ENCODE peak calls at places on chromosome 10, in eight cellular contexts. Z, O, U, T, V, G, B and F are unnamed samples.

GRCh38 chr10:126315471-126316177 is 72.7 kb downstream of the ADAM12 start:
- DNase-seq in G (no peak), O (no peak), V (no peak), B (no peak), U (no peak), Z (no peak), T (no peak), F (no peak)

GRCh38 chr10:11761431-11761830 is 19.2 kb downstream of the ECHDC3 start:
- DNase-seq in T (no peak), Z (no peak), B (no peak), O (no peak), V (no peak), G (no peak), U (no peak), F (no peak)

GRCh38 chr10:95254629-95255028 is 36.2 kb downstream of the PDLIM1 start:
- DNase-seq in B (no peak), O (no peak), V (no peak), Z (no peak), U (no peak), T (no peak), G (no peak), F (no peak)

GRCh38 chr10:109886788-109887155 is 36.5 kb downstream of the XPNPEP1 start:
- DNase-seq in T (no peak), B (no peak), Z (no peak), U (no peak), O (no peak), V (no peak), G (no peak), F (no peak)

GRCh38 chr10:12448729-12449391 is 99.5 kb downstream of the CAMK1D start:
- DNase-seq in O (no peak), Z (no peak), B (peak), T (peak), V (no peak), U (no peak), G (peak), F (peak)

GRCh38 chr10:33174674-33175073 is 159.8 kb downstream of the NRP1 start:
- DNase-seq in U (no peak), O (no peak), G (no peak), Z (no peak), V (no peak), B (no peak), T (no peak), F (no peak)

GRCh38 chr10:68553138-68553537 is 7.0 kb upstream of the TET1 start:
- DNase-seq in B (no peak), V (no peak), Z (peak), T (no peak), G (no peak), U (no peak), O (no peak), F (no peak)

GRCh38 chr10:30857803-30858202 is 173.9 kb downstream of the ZNF438 start:
- DNase-seq in U (no peak), Z (no peak), B (peak), G (no peak), O (no peak), V (no peak), T (no peak), F (no peak)

GRCh38 chr10:123266981-123267380 is 112.8 kb downstream of the BUB3 start:
- DNase-seq in T (no peak), Z (no peak), B (no peak), U (no peak), O (no peak), V (no peak), G (no peak), F (no peak)

GRCh38 chr10:1654247-1654646 is 83.1 kb downstream of the ADARB2 start:
- DNase-seq in B (no peak), V (no peak), O (no peak), Z (no peak), U (no peak), T (no peak), G (no peak), F (peak)

GRCh38 chr10:3502606-3503005 is 282.4 kb downstream of the KLF6 start:
- DNase-seq in O (no peak), T (no peak), Z (no peak), B (no peak), V (no peak), G (no peak), U (no peak), F (no peak)

GRCh38 chr10:34689053-34689452 is 126.0 kb downstream of the PARD3 start:
- DNase-seq in Z (peak), T (no peak), O (no peak), U (no peak), G (no peak), V (no peak), B (peak), F (no peak)

GRCh38 chr10:120946497-120946896 is 95.3 kb downstream of the WDR11 start:
- DNase-seq in B (no peak), O (no peak), G (no peak), T (no peak), Z (peak), V (no peak), U (no peak), F (no peak)

GRCh38 chr10:131577786-131578471 is 266.4 kb upstream of the TCERG1L start:
- DNase-seq in O (no peak), T (no peak), U (no peak), G (no peak), V (no peak), Z (no peak), B (no peak), F (peak)